ENCODE peak calls at places on chromosomes 11 and 22, in five cellular contexts. I, B, K, J and U are unnamed samples.

GRCh38 chr11:118888398-118888797 is 4.7 kb downstream of the CXCR5 start:
- DNase-seq in I (no peak), B (no peak), K (no peak), J (no peak), U (no peak)

GRCh38 chr11:88103337-88104206 is 71.7 kb downstream of the RAB38 start:
- DNase-seq in I (peak), B (peak), K (peak), J (peak), U (peak)

GRCh38 chr22:39153220-39153860 is 860 bp upstream of the CBX7 start:
- DNase-seq in I (no peak), B (peak), K (no peak), J (no peak), U (no peak)

GRCh38 chr11:4643084-4643483 is 698 bp upstream of the OR51E1 start:
- DNase-seq in I (no peak), B (no peak), K (no peak), J (no peak), U (no peak)

GRCh38 chr11:61784506-61784805 is 7.9 kb downstream of the TMEM258 start:
- DNase-seq in I (no peak), B (no peak), K (no peak), J (no peak), U (no peak)

GRCh38 chr11:106304274-106304673 is 226.8 kb downstream of the AASDHPPT start:
- DNase-seq in I (no peak), B (peak), K (no peak), J (peak), U (no peak)

GRCh38 chr22:17369553-17370035 is 334 bp downstream of the CECR2 start:
- DNase-seq in I (no peak), B (peak), K (no peak), J (no peak), U (peak)

GRCh38 chr11:107197932-107198331 is 179.7 kb upstream of the GUCY1A2 start:
- DNase-seq in I (no peak), B (no peak), K (peak), J (no peak), U (no peak)

GRCh38 chr11:97890466-97890865 is 1130.3 kb upstream of the CNTN5 start:
- DNase-seq in I (no peak), B (no peak), K (no peak), J (no peak), U (no peak)

GRCh38 chr11:134574425-134574824 is 162.4 kb upstream of the B3GAT1 start:
- DNase-seq in I (no peak), B (no peak), K (no peak), J (no peak), U (no peak)

GRCh38 chr11:102157219-102157618 is 47.0 kb downstream of the YAP1 start:
- DNase-seq in I (no peak), B (peak), K (peak), J (peak), U (no peak)

GRCh38 chr22:37334859-37335818 is 52.8 kb downstream of the CYTH4 start:
- DNase-seq in I (no peak), B (peak), K (no peak), J (no peak), U (no peak)

GRCh38 chr11:5007561-5007960 is 12.9 kb downstream of the OR51L1 start:
- DNase-seq in I (no peak), B (peak), K (no peak), J (no peak), U (no peak)

GRCh38 chr11:128862421-128862820 is 4.7 kb downstream of the KCNJ1 start:
- DNase-seq in I (no peak), B (peak), K (no peak), J (no peak), U (no peak)

GRCh38 chr11:113529606-113530005 is 54.4 kb upstream of the DRD2 start:
- DNase-seq in I (no peak), B (no peak), K (no peak), J (no peak), U (no peak)

GRCh38 chr11:32890843-32891656 is 1.6 kb upstream of the QSER1 start:
- DNase-seq in I (no peak), B (no peak), K (no peak), J (no peak), U (no peak)
- H3K4me3 ChIP-seq in I (no peak), B (no peak), K (peak), J (no peak), U (no peak)

DNA sequence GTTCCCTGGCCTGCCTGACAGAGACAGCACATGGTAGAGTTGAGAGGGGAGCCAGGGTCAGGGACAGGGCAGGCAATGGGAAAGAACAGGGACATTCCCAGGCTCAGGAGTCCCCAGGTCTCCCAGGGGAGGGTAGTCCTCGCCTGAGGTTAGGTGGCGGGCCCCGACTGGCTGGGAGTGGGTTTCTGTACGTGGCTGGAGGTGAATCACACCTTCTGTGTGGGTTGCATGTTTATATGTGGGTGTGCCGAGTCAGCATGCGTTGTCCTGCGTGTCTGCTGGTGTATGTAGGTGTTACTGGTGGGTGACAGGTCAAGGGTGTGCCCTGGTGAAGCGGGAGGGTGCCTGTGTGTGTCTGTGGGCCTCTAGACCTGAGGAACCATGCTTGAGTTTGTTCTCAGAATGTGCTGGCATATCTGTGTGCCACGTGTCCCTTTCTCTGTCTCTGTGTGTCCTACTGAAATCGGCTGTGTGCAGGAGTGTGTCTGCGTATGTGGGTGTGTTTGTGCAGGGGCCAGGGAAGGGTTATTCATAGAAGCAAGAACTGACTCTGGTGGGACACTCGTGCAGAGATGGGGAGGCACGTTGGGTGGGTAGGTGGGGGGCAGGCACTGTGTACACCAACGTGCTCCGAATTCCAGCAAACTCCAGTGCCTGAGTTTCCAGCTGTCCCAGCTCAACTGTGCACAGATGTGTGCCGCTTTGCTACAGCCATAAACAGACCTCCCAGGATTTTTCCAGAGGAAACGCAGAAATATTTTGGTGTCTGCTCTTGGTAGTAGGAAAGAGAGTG is 23.8 kb upstream of the OAF start:
- DNase-seq in I (no peak), B (peak), K (peak), J (peak), U (no peak)
- H2AFZ ChIP-seq in I (no peak), B (peak), K (peak), J (peak), U (no peak)

GRCh38 chr11:17528906-17529813 is 15.1 kb downstream of the USH1C start:
- DNase-seq in I (no peak), B (no peak), K (no peak), J (no peak), U (no peak)
- H3K27ac ChIP-seq in I (no peak), B (no peak), K (no peak), J (no peak), U (no peak)

GRCh38 chr22:50169774-50170341 is 673 bp upstream of the PANX2 start:
- DNase-seq in I (no peak), B (peak), K (no peak), J (peak), U (peak)
- H3K4me3 ChIP-seq in I (no peak), B (peak), K (peak), J (no peak), U (no peak)

GRCh38 chr11:64541131-64541530 is 49.9 kb upstream of the SLC22A12 start:
- DNase-seq in I (no peak), B (no peak), K (no peak), J (no peak), U (no peak)
- H2AFZ ChIP-seq in I (no peak), B (no peak), K (no peak), J (no peak), U (no peak)

DNA sequence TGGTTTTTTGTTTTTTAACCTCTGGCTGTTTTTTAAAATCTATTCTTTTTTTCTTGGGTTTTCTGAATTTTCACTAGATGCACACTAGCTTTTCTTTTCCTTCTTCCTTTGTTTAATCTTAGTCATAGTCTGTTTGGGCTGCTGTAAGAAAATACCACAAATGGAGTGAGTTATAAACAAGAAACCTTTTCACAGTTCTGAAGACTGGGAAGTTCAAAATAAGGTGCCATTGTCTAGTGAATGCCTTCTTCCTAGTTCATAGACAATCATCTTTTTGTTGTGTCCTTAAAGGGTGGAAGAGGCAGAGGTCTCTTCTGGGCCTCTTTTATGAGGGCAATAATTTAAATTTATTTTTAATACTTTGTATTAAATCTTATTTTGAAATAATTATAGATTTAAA is 532.9 kb upstream of the ANO5 start:
- DNase-seq in I (no peak), B (no peak), K (no peak), J (no peak), U (no peak)
- H3K27ac ChIP-seq in I (no peak), B (no peak), K (no peak), J (no peak), U (no peak)